ENCODE peak calls at places on chromosomes 3 and 15, in five cellular contexts. I, Q, S, H and J are unnamed samples.

GRCh38 chr3:131072099-131072559 is 45.5 kb downstream of the NEK11 start:
- DNase-seq in S (peak), I (no peak), Q (peak), H (no peak), J (no peak)

GRCh38 chr3:9290556-9290955 is 41.1 kb upstream of the SRGAP3 start:
- DNase-seq in I (no peak), S (no peak), Q (no peak), H (no peak), J (no peak)

GRCh38 chr3:109900774-109901173 is 563.4 kb upstream of the DPPA4 start:
- DNase-seq in Q (no peak), S (no peak), I (no peak), H (no peak), J (no peak)

GRCh38 chr3:25354071-25354470 is 74.0 kb upstream of the RARB start:
- DNase-seq in Q (no peak), I (no peak), H (no peak), S (no peak), J (no peak)

GRCh38 chr15:67039349-67040075 is 25.9 kb upstream of the SMAD3 start:
- DNase-seq in Q (no peak), H (peak), I (no peak), S (peak), J (no peak)

GRCh38 chr15:46170326-46170725 is 535.5 kb downstream of the SQOR start:
- DNase-seq in Q (no peak), S (no peak), I (no peak), H (no peak), J (no peak)

GRCh38 chr15:68792901-68793766 is 27.6 kb downstream of the ANP32A start:
- DNase-seq in I (no peak), H (no peak), S (no peak), Q (no peak), J (no peak)

GRCh38 chr3:61560452-61561373 is 658 bp upstream of the PTPRG start:
- DNase-seq in H (peak), S (no peak), Q (peak), I (peak), J (peak)

GRCh38 chr3:155766206-155766605 is 21.3 kb upstream of the PLCH1 start:
- DNase-seq in I (no peak), S (no peak), H (no peak), Q (peak), J (peak)

GRCh38 chr3:56970401-56971002 is 90.0 kb upstream of the SPATA12 start:
- DNase-seq in I (no peak), S (no peak), H (no peak), Q (peak), J (no peak)

GRCh38 chr3:117217355-117217754 is 507.8 kb downstream of the TUSC7 start:
- DNase-seq in I (no peak), H (no peak), S (no peak), Q (peak), J (no peak)

GRCh38 chr15:52653451-52653964 is 25.7 kb downstream of the ATOSA start:
- DNase-seq in H (no peak), I (no peak), S (no peak), Q (peak), J (peak)

GRCh38 chr3:140733623-140734022 is 55.8 kb downstream of the TRIM42 start:
- DNase-seq in H (no peak), S (no peak), Q (no peak), I (no peak), J (no peak)

GRCh38 chr3:177229791-177230190 is 32.5 kb upstream of the TBL1XR1 start:
- DNase-seq in S (no peak), Q (peak), H (no peak), I (peak), J (no peak)

GRCh38 chr3:194249323-194250103 is 101.6 kb downstream of the CPN2 start:
- DNase-seq in Q (no peak), H (peak), S (no peak), I (no peak), J (no peak)

GRCh38 chr3:177279118-177279815 is 82.0 kb upstream of the TBL1XR1 start:
- DNase-seq in Q (no peak), I (peak), H (no peak), S (no peak), J (no peak)

GRCh38 chr3:58322793-58323192 is 9.9 kb upstream of the PXK start:
- DNase-seq in I (peak), Q (no peak), S (no peak), H (no peak), J (no peak)

GRCh38 chr3:4462641-4463040 is 4.4 kb downstream of the SUMF1 start:
- DNase-seq in Q (no peak), H (no peak), S (no peak), I (no peak), J (no peak)

GRCh38 chr3:119913021-119913420 is 131.1 kb downstream of the NR1I2 start:
- DNase-seq in I (no peak), H (no peak), S (no peak), Q (peak), J (no peak)

GRCh38 chr15:77984446-77984861 is 93.1 kb downstream of the TBC1D2B start:
- DNase-seq in H (no peak), I (no peak), Q (no peak), S (no peak), J (no peak)

GRCh38 chr3:109325657-109326056 is 9.3 kb upstream of the DPPA2 start:
- DNase-seq in Q (no peak), S (no peak), I (no peak), H (peak), J (no peak)

GRCh38 chr3:45640091-45640507 is 45.5 kb downstream of the LIMD1 start:
- DNase-seq in H (no peak), Q (no peak), S (peak), I (no peak), J (no peak)

GRCh38 chr3:52248165-52248541 is 2.6 kb downstream of the PPM1M start:
- DNase-seq in S (no peak), Q (no peak), I (no peak), H (no peak), J (no peak)

GRCh38 chr15:26983822-26984221 is 12.8 kb downstream of the GABRG3 start:
- DNase-seq in Q (no peak), S (peak), I (no peak), H (peak), J (no peak)

GRCh38 chr3:169583269-169583668 is 80.2 kb downstream of the MECOM start:
- DNase-seq in Q (no peak), S (no peak), I (no peak), H (no peak), J (no peak)

GRCh38 chr15:59353994-59354951 is 18.4 kb downstream of the MYO1E start:
- DNase-seq in Q (no peak), S (no peak), H (peak), I (no peak), J (no peak)

GRCh38 chr3:171234298-171235020 is 207.9 kb upstream of the SLC2A2 start:
- DNase-seq in S (no peak), Q (no peak), I (no peak), H (no peak), J (no peak)
- TF ChIP-seq MAFK in S (no peak), Q (no peak), I (no peak), H (no peak), J (no peak)

GRCh38 chr3:113153499-113154107 is 57.8 kb upstream of the BOC start:
- DNase-seq in S (no peak), I (no peak), H (no peak), Q (no peak), J (no peak)

GRCh38 chr3:113156816-113157333 is 54.5 kb upstream of the BOC start:
- DNase-seq in Q (no peak), H (no peak), I (no peak), S (no peak), J (no peak)

GRCh38 chr3:113161661-113162060 is 49.7 kb upstream of the BOC start:
- DNase-seq in Q (no peak), I (no peak), S (no peak), H (no peak), J (no peak)

GRCh38 chr3:113158210-113158609 is 53.1 kb upstream of the BOC start:
- DNase-seq in Q (no peak), S (peak), I (no peak), H (no peak), J (no peak)

GRCh38 chr3:113157408-113157980 is 53.9 kb upstream of the BOC start:
- DNase-seq in Q (no peak), H (no peak), S (no peak), I (no peak), J (no peak)
- TF ChIP-seq MAFK in Q (no peak), H (no peak), S (no peak), I (no peak), J (no peak)

DNA sequence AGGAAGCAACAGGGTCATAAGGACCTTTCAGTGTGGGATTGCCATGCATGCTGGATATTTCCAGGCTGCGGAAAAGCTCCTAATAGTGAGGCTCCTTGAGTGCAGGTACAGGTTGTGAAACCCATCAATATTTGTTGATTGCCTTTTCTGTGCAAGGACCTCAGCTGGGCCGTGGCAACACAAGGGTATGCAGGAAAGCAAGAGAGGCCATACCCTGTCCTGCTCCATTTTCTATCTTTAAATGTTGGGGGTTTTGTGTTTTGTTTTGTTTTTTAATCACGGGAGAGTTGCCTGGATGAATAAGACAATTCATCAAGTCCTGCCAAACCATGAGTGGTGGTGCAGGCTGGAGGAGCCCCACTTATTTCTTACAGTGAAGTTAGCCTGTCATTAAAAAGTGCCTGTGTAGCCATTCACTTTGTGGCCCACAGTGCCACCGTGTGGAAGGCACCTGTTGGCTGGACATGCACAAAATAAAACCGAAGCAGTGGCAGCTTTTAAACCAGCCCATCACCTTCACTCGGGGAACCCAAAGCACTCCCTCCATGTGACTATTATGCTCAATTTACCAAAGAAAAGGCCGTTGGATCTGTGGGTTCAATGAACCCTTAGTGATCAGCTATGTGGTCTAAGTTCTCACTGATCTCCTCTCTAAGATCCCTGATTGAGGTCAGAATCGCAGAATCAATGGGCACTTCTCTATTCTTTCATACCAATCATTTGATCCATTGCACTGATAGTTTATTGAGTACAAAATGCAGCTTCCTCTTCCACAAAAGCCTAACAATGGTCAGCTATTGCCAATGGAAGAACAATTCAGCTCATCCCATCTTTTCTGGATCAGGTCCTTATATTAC is 42.2 kb downstream of the CLDN18 start:
- DNase-seq in S (peak), H (no peak), Q (peak), I (peak), J (peak)
- TF ChIP-seq MAFK in S (no peak), H (no peak), Q (peak), I (no peak), J (no peak)

DNA sequence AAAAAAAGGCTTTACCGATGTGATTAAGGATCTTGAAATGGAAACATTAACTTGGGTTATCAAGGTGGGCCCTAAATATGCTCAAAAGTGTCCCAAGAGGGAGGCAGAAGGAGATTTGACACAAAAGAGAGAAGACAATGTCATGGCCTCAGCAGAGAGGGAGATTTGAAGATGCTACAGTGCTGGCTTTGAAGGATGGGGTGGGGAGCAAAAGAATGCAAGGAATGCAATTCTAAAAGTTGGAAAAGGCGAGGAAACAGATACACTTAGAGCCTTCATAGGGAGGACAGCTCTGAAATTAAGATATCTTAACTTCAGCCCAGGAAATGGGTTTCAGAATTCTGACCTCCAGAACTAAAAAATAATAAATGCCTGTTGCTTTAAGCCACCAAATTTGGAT is 314.5 kb upstream of the CCDC54 start:
- DNase-seq in S (no peak), Q (no peak), H (no peak), I (no peak), J (no peak)
- TF ChIP-seq MAFK in S (no peak), Q (no peak), H (no peak), I (no peak), J (no peak)

GRCh38 chr3:11900844-11901243 is 54.2 kb upstream of the TAMM41 start:
- DNase-seq in S (peak), Q (no peak), I (no peak), H (no peak), J (no peak)
- TF ChIP-seq MAFK in S (no peak), Q (no peak), I (no peak), H (no peak), J (no peak)

GRCh38 chr3:42894693-42895092 is 11.2 kb upstream of the ZNF662 start:
- DNase-seq in H (no peak), Q (no peak), S (no peak), I (peak), J (no peak)

GRCh38 chr3:42895332-42895868 is 10.5 kb upstream of the ZNF662 start:
- DNase-seq in S (no peak), Q (no peak), I (no peak), H (no peak), J (no peak)

GRCh38 chr3:42891042-42891441 is 14.9 kb upstream of the ZNF662 start:
- DNase-seq in S (no peak), I (no peak), H (no peak), Q (no peak), J (no peak)

GRCh38 chr3:42892169-42892568 is 13.8 kb upstream of the ZNF662 start:
- DNase-seq in S (no peak), Q (peak), I (no peak), H (no peak), J (no peak)

DNA sequence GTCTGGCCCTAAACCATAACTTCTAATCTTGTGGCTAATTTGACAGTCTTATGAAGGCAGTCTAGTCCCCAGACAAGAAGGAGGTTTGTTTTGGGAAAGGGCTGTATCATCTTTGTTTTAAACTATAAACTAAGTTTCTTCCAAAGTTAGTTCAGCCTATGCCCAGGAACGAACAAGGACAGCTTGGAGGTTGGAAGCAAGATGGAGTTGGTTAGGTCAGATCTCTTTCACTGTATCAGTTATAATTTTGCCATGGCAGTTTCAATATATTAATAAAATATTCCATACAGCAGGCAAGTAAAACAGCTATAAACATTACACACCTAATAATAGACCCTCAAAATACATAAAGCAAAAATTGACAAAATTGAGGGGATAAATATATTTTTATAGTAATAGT is 13.1 kb upstream of the ZNF662 start:
- DNase-seq in I (no peak), Q (no peak), H (no peak), S (no peak), J (no peak)
- TF ChIP-seq MAFK in I (no peak), Q (no peak), H (no peak), S (no peak), J (no peak)

GRCh38 chr15:65115086-65115485 is at the start of gene UBAP1L:
- DNase-seq in Q (no peak), H (no peak), I (no peak), S (no peak), J (no peak)

GRCh38 chr15:65110676-65111292 is 4.2 kb downstream of the UBAP1L start:
- DNase-seq in S (no peak), Q (peak), I (no peak), H (no peak), J (no peak)

GRCh38 chr15:65115542-65115941 is 542 bp upstream of the UBAP1L start:
- DNase-seq in S (no peak), I (no peak), Q (no peak), H (no peak), J (no peak)
- TF ChIP-seq MAFK in S (no peak), I (no peak), Q (no peak), H (no peak), J (no peak)